ENCODE peak calls at places on chromosomes 13 and 19, in four cellular contexts. One of them, this sample, is unnamed.

GRCh38 chr13:51785592-51786424 is 18.2 kb downstream of the DHRS12 start:
- DNase-seq in activated naive CD8-positive, alpha-beta T cell treated with anti-CD3 and anti-CD28 coated beads, Interleukin-2, amount 10 ng/mL, durations not matched to agents 7 days and 5 days: no peak
- DNase-seq in GM03348: peak; percentile 36
- DNase-seq in effector memory CD4-positive, alpha-beta T cell: no peak
- DNase-seq in this sample: peak; percentile 71

GRCh38 chr13:93080587-93080986 is 146.0 kb upstream of the GPC6 start:
- DNase-seq in activated naive CD8-positive, alpha-beta T cell treated with anti-CD3 and anti-CD28 coated beads, Interleukin-2, amount 10 ng/mL, durations not matched to agents 7 days and 5 days: no peak
- DNase-seq in GM03348: no peak
- DNase-seq in effector memory CD4-positive, alpha-beta T cell: no peak
- DNase-seq in this sample: no peak

GRCh38 chr19:45047188-45047797 is 8.4 kb downstream of the CLASRP start:
- DNase-seq in activated naive CD8-positive, alpha-beta T cell treated with anti-CD3 and anti-CD28 coated beads, Interleukin-2, amount 10 ng/mL, durations not matched to agents 7 days and 5 days: no peak
- DNase-seq in GM03348: no peak
- DNase-seq in effector memory CD4-positive, alpha-beta T cell: no peak
- DNase-seq in this sample: no peak

GRCh38 chr13:41411536-41411935 is 45.8 kb upstream of the RGCC start:
- DNase-seq in activated naive CD8-positive, alpha-beta T cell treated with anti-CD3 and anti-CD28 coated beads, Interleukin-2, amount 10 ng/mL, durations not matched to agents 7 days and 5 days: no peak
- DNase-seq in GM03348: peak; percentile 63
- DNase-seq in effector memory CD4-positive, alpha-beta T cell: no peak
- DNase-seq in this sample: peak; percentile 68

GRCh38 chr13:31437975-31438374 is 238.2 kb downstream of the B3GLCT start:
- DNase-seq in activated naive CD8-positive, alpha-beta T cell treated with anti-CD3 and anti-CD28 coated beads, Interleukin-2, amount 10 ng/mL, durations not matched to agents 7 days and 5 days: no peak
- DNase-seq in GM03348: no peak
- DNase-seq in effector memory CD4-positive, alpha-beta T cell: no peak
- DNase-seq in this sample: no peak

GRCh38 chr13:73922728-73923393 is 211.3 kb downstream of the KLF12 start:
- DNase-seq in activated naive CD8-positive, alpha-beta T cell treated with anti-CD3 and anti-CD28 coated beads, Interleukin-2, amount 10 ng/mL, durations not matched to agents 7 days and 5 days: no peak
- DNase-seq in GM03348: peak; percentile 19
- DNase-seq in effector memory CD4-positive, alpha-beta T cell: no peak
- DNase-seq in this sample: peak; percentile 74

GRCh38 chr19:18905058-18905456 is 9.1 kb upstream of the CERS1 start:
- DNase-seq in activated naive CD8-positive, alpha-beta T cell treated with anti-CD3 and anti-CD28 coated beads, Interleukin-2, amount 10 ng/mL, durations not matched to agents 7 days and 5 days: no peak
- DNase-seq in GM03348: no peak
- DNase-seq in effector memory CD4-positive, alpha-beta T cell: no peak
- DNase-seq in this sample: peak; percentile 27

GRCh38 chr19:10145031-10145430 is 25.3 kb upstream of the EIF3G start:
- DNase-seq in activated naive CD8-positive, alpha-beta T cell treated with anti-CD3 and anti-CD28 coated beads, Interleukin-2, amount 10 ng/mL, durations not matched to agents 7 days and 5 days: no peak
- DNase-seq in GM03348: no peak
- DNase-seq in effector memory CD4-positive, alpha-beta T cell: no peak
- DNase-seq in this sample: no peak

GRCh38 chr13:41613984-41614581 is 156.7 kb downstream of the RGCC start:
- DNase-seq in activated naive CD8-positive, alpha-beta T cell treated with anti-CD3 and anti-CD28 coated beads, Interleukin-2, amount 10 ng/mL, durations not matched to agents 7 days and 5 days: no peak
- DNase-seq in GM03348: peak; percentile 82
- DNase-seq in effector memory CD4-positive, alpha-beta T cell: no peak
- DNase-seq in this sample: peak; percentile 58

GRCh38 chr19:48728882-48729645 is 9.5 kb upstream of the MAMSTR start:
- DNase-seq in activated naive CD8-positive, alpha-beta T cell treated with anti-CD3 and anti-CD28 coated beads, Interleukin-2, amount 10 ng/mL, durations not matched to agents 7 days and 5 days: no peak
- DNase-seq in GM03348: no peak
- DNase-seq in effector memory CD4-positive, alpha-beta T cell: no peak
- DNase-seq in this sample: peak; percentile 90

GRCh38 chr19:8238251-8238650 is 29.1 kb downstream of the CERS4 start:
- DNase-seq in activated naive CD8-positive, alpha-beta T cell treated with anti-CD3 and anti-CD28 coated beads, Interleukin-2, amount 10 ng/mL, durations not matched to agents 7 days and 5 days: no peak
- DNase-seq in GM03348: no peak
- DNase-seq in effector memory CD4-positive, alpha-beta T cell: no peak
- DNase-seq in this sample: peak; percentile 45

GRCh38 chr19:34260771-34261173 is 6.4 kb downstream of the GARRE1 start:
- DNase-seq in activated naive CD8-positive, alpha-beta T cell treated with anti-CD3 and anti-CD28 coated beads, Interleukin-2, amount 10 ng/mL, durations not matched to agents 7 days and 5 days: no peak
- DNase-seq in GM03348: peak; percentile 65
- DNase-seq in effector memory CD4-positive, alpha-beta T cell: no peak
- DNase-seq in this sample: peak; percentile 89

GRCh38 chr13:71906438-71906837 is 39.4 kb upstream of the DACH1 start:
- DNase-seq in activated naive CD8-positive, alpha-beta T cell treated with anti-CD3 and anti-CD28 coated beads, Interleukin-2, amount 10 ng/mL, durations not matched to agents 7 days and 5 days: no peak
- DNase-seq in GM03348: no peak
- DNase-seq in effector memory CD4-positive, alpha-beta T cell: no peak
- DNase-seq in this sample: no peak

GRCh38 chr19:45168767-45169351 is 8.1 kb upstream of the NKPD1 start:
- DNase-seq in activated naive CD8-positive, alpha-beta T cell treated with anti-CD3 and anti-CD28 coated beads, Interleukin-2, amount 10 ng/mL, durations not matched to agents 7 days and 5 days: no peak
- DNase-seq in GM03348: no peak
- DNase-seq in effector memory CD4-positive, alpha-beta T cell: no peak
- DNase-seq in this sample: peak; percentile 73

GRCh38 chr13:30572859-30573275 is 44.9 kb upstream of the USPL1 start:
- DNase-seq in activated naive CD8-positive, alpha-beta T cell treated with anti-CD3 and anti-CD28 coated beads, Interleukin-2, amount 10 ng/mL, durations not matched to agents 7 days and 5 days: no peak
- DNase-seq in GM03348: peak; percentile 56
- DNase-seq in effector memory CD4-positive, alpha-beta T cell: no peak
- DNase-seq in this sample: no peak

GRCh38 chr13:39481493-39481892 is 121.5 kb downstream of the LHFPL6 start:
- DNase-seq in activated naive CD8-positive, alpha-beta T cell treated with anti-CD3 and anti-CD28 coated beads, Interleukin-2, amount 10 ng/mL, durations not matched to agents 7 days and 5 days: no peak
- DNase-seq in GM03348: no peak
- DNase-seq in effector memory CD4-positive, alpha-beta T cell: no peak
- DNase-seq in this sample: no peak

GRCh38 chr19:47049307-47049700 is 880 bp upstream of the TMEM160 start:
- DNase-seq in activated naive CD8-positive, alpha-beta T cell treated with anti-CD3 and anti-CD28 coated beads, Interleukin-2, amount 10 ng/mL, durations not matched to agents 7 days and 5 days: no peak
- DNase-seq in GM03348: peak; percentile 67
- DNase-seq in effector memory CD4-positive, alpha-beta T cell: no peak
- DNase-seq in this sample: peak; percentile 88

This sample was measured in osteoblast.